ENCODE peak calls at places on chromosomes 5 and 9, in four cellular contexts. X is AG04450, W is A549, H is right lobe of liver. K is an unnamed sample.

GRCh38 chr5:128349044-128349629 is 188.9 kb downstream of the FBN2 start:
- DNase-seq in W (no peak), H (no peak), X (no peak), K (no peak)

GRCh38 chr9:12666813-12667212 is 26.4 kb upstream of the TYRP1 start:
- DNase-seq in W (no peak), H (no peak), X (no peak), K (no peak)

GRCh38 chr5:132026516-132027008 is 15.1 kb upstream of the ACSL6 start:
- DNase-seq in X (no peak), H (no peak), W (no peak), K (no peak)

GRCh38 chr5:132090107-132090506 is 16.5 kb downstream of the CSF2 start:
- DNase-seq in X (peak; percentile 55), H (no peak), W (no peak), K (no peak)

GRCh38 chr5:160793500-160793899 is 58.5 kb downstream of the ATP10B start:
- DNase-seq in X (no peak), H (no peak), W (no peak), K (no peak)

GRCh38 chr5:42074353-42074752 is 149.3 kb downstream of the FBXO4 start:
- DNase-seq in H (no peak), X (no peak), W (no peak), K (no peak)

GRCh38 chr9:83451308-83451707 is 86.9 kb downstream of the FRMD3 start:
- DNase-seq in W (no peak), X (no peak), H (no peak), K (no peak)

GRCh38 chr5:179115307-179115706 is 55.1 kb downstream of the ZNF354C start:
- DNase-seq in X (no peak), H (no peak), W (no peak), K (no peak)

GRCh38 chr5:98975223-98975622 is 46.4 kb upstream of the CHD1 start:
- DNase-seq in W (no peak), H (no peak), X (no peak), K (no peak)

GRCh38 chr5:134224905-134225779 is 731 bp downstream of the PPP2CA start:
- DNase-seq in W (peak; percentile 55), H (peak; percentile 79), X (no peak), K (peak; percentile 50)

GRCh38 chr5:51382759-51383493 is at the start of gene ISL1:
- DNase-seq in W (peak; percentile 21), H (no peak), X (no peak), K (no peak)

GRCh38 chr5:143714629-143715028 is 97.3 kb upstream of the HMHB1 start:
- DNase-seq in W (no peak), H (no peak), X (no peak), K (no peak)

GRCh38 chr9:103803245-103803644 is 290.9 kb upstream of the SMC2 start:
- DNase-seq in H (no peak), W (no peak), X (no peak), K (no peak)

GRCh38 chr9:84669008-84669292 is 579 bp upstream of the NTRK2 start:
- DNase-seq in X (no peak), H (no peak), W (no peak), K (no peak)

DNA sequence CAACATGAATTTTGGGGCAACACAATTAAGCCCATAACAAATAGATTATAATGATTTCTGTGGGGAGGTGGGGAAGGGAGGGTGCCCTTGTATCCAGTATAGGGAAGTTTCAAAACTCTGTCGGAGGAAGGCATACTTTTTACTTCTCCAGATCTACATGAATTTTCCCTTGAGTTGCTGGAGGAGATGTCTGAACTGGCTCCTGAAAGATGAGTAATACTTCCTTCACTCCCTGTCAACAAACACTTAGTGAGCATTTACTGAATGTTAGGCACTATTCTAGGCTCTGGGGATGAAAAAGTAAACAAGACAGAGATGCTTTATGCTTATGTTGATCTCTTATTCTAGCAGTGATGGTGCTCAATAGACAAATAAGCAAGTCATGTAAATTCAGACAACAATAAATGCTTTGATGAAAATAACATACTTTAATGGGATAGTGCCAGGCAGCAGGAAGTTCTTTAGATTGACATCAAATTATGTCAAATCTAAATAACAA is 197.9 kb upstream of the ANKH start:
- DNase-seq in H (no peak), X (no peak), W (no peak), K (no peak)
- H3K27ac ChIP-seq in H (no peak overlapping the region), X (no peak overlapping the region), W (no peak overlapping the region), K (no peak overlapping the region)

GRCh38 chr5:670396-671270 is 22.5 kb downstream of the TPPP start:
- DNase-seq in H (peak; percentile 54), X (no peak), W (no peak), K (no peak)
- TF ChIP-seq CTCF in H (no peak), X (no peak), W (no peak), K (no peak)

GRCh38 chr5:53358794-53359193 is 121.6 kb upstream of the FST start:
- DNase-seq in W (no peak), H (no peak), X (no peak), K (no peak)
- H3K4me3 ChIP-seq in W (no peak overlapping the region), H (no peak overlapping the region), X (no peak overlapping the region), K (no peak overlapping the region)

GRCh38 chr9:127991757-127992274 is 11.0 kb upstream of the EEIG1 start:
- DNase-seq in X (no peak), H (no peak), W (no peak), K (no peak)
- H3K27ac ChIP-seq in X (no peak overlapping the region), H (peak overlapping the region; percentile 71), W (peak overlapping the region; percentile 14), K (no peak overlapping the region)

DNA sequence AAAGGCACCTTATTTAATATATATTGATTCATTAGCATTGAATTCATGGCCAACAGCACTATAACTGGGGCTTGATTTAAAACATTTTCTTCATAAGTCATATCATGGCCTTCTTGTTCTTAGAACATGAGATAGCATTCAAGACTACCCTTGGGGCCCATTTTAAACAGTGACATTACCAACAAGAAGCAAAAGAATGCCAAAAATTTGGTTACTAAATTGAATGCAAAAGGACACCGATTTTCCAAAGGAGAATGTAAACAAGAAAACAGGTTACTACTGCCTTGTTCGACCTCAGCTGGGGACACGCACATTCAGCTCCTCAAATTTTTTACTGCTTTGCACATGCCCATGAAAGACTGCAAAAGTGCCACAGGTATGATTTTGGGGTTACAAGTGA is 219.4 kb upstream of the TLE4 start:
- DNase-seq in X (no peak), W (no peak), H (no peak), K (no peak)
- TF ChIP-seq CTCF in X (no peak), W (no peak), H (no peak), K (no peak)

GRCh38 chr9:129206401-129206800 is 28.3 kb upstream of the IER5L start:
- DNase-seq in H (no peak), W (no peak), X (no peak), K (no peak)

GRCh38 chr9:129209109-129209508 is 31.0 kb upstream of the IER5L start:
- DNase-seq in W (no peak), X (no peak), H (no peak), K (no peak)

GRCh38 chr9:129204840-129205239 is 26.8 kb upstream of the IER5L start:
- DNase-seq in W (no peak), H (no peak), X (no peak), K (no peak)

GRCh38 chr9:129208191-129209091 is 30.4 kb upstream of the IER5L start:
- DNase-seq in W (no peak), X (no peak), H (no peak), K (no peak)

DNA sequence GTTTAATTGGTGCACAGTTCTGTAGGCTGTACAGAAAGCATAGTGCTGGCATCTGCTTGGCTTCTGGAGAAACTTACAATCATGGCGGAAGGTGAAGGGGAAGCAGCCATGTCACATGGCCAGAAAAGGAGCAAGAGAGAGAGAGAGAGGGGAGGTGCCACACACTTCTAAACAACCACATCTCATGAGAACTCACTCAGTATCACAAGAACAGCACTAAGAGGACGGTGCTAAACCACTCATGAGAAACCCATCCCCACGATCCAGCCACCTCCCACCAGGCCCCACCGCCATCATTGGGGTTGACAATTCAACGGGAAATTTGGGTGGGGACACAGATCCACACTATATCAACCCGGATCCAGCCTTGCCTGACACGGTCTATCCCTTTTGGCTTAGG is 28.9 kb upstream of the IER5L start:
- DNase-seq in W (no peak), H (no peak), X (no peak), K (no peak)
- H3K4me3 ChIP-seq in W (no peak overlapping the region), H (no peak overlapping the region), X (no peak overlapping the region), K (no peak overlapping the region)

DNA sequence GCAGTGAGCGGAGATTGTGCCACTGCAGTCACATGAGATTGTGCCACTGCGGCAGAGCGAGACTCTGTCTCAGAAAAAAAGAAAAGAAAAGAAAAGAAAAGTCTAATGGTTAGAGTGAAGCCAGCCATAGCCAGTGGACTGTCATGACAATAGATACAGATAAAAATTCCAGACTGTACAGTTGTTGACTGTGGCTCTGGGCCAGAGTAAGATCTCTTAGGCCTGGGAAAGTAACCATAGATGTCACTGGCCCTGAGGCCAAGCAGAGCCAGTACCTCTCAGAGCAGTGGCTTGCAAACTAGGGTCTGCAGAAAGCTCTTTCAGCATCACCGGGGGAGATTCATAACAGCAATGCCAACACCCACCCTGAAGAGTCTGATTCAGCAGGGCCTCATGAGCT is 44.1 kb upstream of the SUB1 start:
- DNase-seq in W (no peak), X (no peak), H (no peak), K (no peak)
- H3K27ac ChIP-seq in W (no peak overlapping the region), X (no peak overlapping the region), H (no peak overlapping the region), K (no peak overlapping the region)

K was measured in left ventricle myocardium inferior.